ENCODE peak calls at places on chromosomes 1 and 21, in nine cellular contexts. C is NT2/D1; I is vagina; W is stimulated activated CD4-positive, alpha-beta T cell treated with anti-CD3 and anti-CD28 coated beads, TNF-alpha, amount 100 ng/mL, for 1 hour; F is fibroblast of mammary gland; O is neural progenitor cell; Q is T-cell; A is brain microvascular endothelial cell; U is NCI-H748 treated with DMSO at 0.1 percent for 48 hours. X is an unnamed sample.

GRCh38 chr1:78102082-78102481 is 56.3 kb downstream of the GIPC2 start:
- DNase-seq in C (no peak), I (no peak), W (no peak), F (peak), O (no peak), Q (no peak), A (peak), U (no peak), X (peak)

GRCh38 chr1:163361123-163361934 is 39.6 kb downstream of the NUF2 start:
- DNase-seq in C (peak), I (no peak), W (no peak), F (peak), O (peak), Q (no peak), A (no peak), U (peak), X (peak)

GRCh38 chr1:58754683-58755467 is 29.0 kb downstream of the JUN start:
- DNase-seq in C (no peak), I (no peak), W (no peak), F (no peak), O (no peak), Q (peak), A (no peak), U (no peak), X (no peak)

GRCh38 chr1:172086137-172086536 is 244.8 kb downstream of the DNM3 start:
- DNase-seq in C (no peak), I (no peak), W (no peak), F (no peak), O (no peak), Q (no peak), A (no peak), U (no peak), X (no peak)

GRCh38 chr21:43622796-43623195 is 36.5 kb downstream of the HSF2BP start:
- DNase-seq in C (no peak), I (no peak), W (no peak), F (no peak), O (no peak), Q (no peak), A (no peak), U (no peak), X (no peak)

GRCh38 chr1:185401019-185401418 is 84.0 kb upstream of the IVNS1ABP start:
- DNase-seq in C (peak), I (no peak), W (no peak), F (no peak), O (peak), Q (no peak), A (peak), U (no peak), X (peak)

GRCh38 chr1:109667452-109668122 is at the start of gene GSTM2:
- DNase-seq in C (peak), I (no peak), W (peak), F (peak), O (peak), Q (peak), A (peak), U (no peak), X (no peak)

GRCh38 chr1:173489929-173490328 is 12.8 kb downstream of the PRDX6 start:
- DNase-seq in C (no peak), I (no peak), W (no peak), F (no peak), O (no peak), Q (no peak), A (no peak), U (no peak), X (no peak)

GRCh38 chr21:37452222-37452621 is 85.6 kb downstream of the DYRK1A start:
- DNase-seq in C (no peak), I (no peak), W (no peak), F (peak), O (no peak), Q (no peak), A (peak), U (no peak), X (peak)

GRCh38 chr1:116881879-116882520 is 27.7 kb upstream of the PTGFRN start:
- DNase-seq in C (peak), I (peak), W (no peak), F (peak), O (peak), Q (no peak), A (peak), U (no peak), X (peak)

GRCh38 chr1:157439318-157439954 is 112.9 kb downstream of the FCRL5 start:
- DNase-seq in C (no peak), I (no peak), W (no peak), F (no peak), O (no peak), Q (no peak), A (no peak), U (no peak), X (no peak)

GRCh38 chr1:53685272-53686051 is 53.5 kb downstream of the GLIS1 start:
- DNase-seq in C (no peak), I (no peak), W (no peak), F (no peak), O (peak), Q (no peak), A (peak), U (peak), X (no peak)

GRCh38 chr1:162133566-162133965 is 64.1 kb downstream of the NOS1AP start:
- DNase-seq in C (no peak), I (no peak), W (no peak), F (no peak), O (no peak), Q (no peak), A (no peak), U (no peak), X (no peak)

GRCh38 chr21:31505975-31506374 is 153.5 kb upstream of the SOD1 start:
- DNase-seq in C (no peak), I (no peak), W (no peak), F (no peak), O (no peak), Q (no peak), A (no peak), U (no peak), X (no peak)

GRCh38 chr1:31102501-31102950 is 37.0 kb upstream of the PUM1 start:
- DNase-seq in C (peak), I (no peak), W (no peak), F (peak), O (no peak), Q (no peak), A (peak), U (no peak), X (peak)

GRCh38 chr1:162973381-162973795 is 95.8 kb upstream of the RGS4 start:
- DNase-seq in C (no peak), I (no peak), W (no peak), F (peak), O (no peak), Q (no peak), A (peak), U (no peak), X (peak)

GRCh38 chr1:152543808-152544207 is 22.8 kb downstream of the LCE3E start:
- DNase-seq in C (peak), I (no peak), W (no peak), F (no peak), O (no peak), Q (no peak), A (no peak), U (no peak), X (no peak)

GRCh38 chr1:237386362-237387143 is 344.6 kb downstream of the RYR2 start:
- DNase-seq in C (peak), I (no peak), W (no peak), F (peak), O (peak), Q (no peak), A (no peak), U (peak), X (no peak)

GRCh38 chr1:1388078-1388472 is 11.1 kb downstream of the CCNL2 start:
- DNase-seq in C (no peak), I (no peak), W (no peak), F (no peak), O (no peak), Q (no peak), A (no peak), U (no peak), X (no peak)

GRCh38 chr1:232611834-232612233 is 18.1 kb downstream of the SIPA1L2 start:
- DNase-seq in C (peak), I (no peak), W (no peak), F (no peak), O (no peak), Q (no peak), A (no peak), U (no peak), X (no peak)

GRCh38 chr21:24939288-24939687 is 668.0 kb downstream of the MRPL39 start:
- DNase-seq in C (no peak), I (no peak), W (no peak), F (no peak), O (no peak), Q (no peak), A (no peak), U (no peak), X (peak)

GRCh38 chr1:66576645-66577044 is 42.7 kb downstream of the SGIP1 start:
- DNase-seq in C (no peak), I (no peak), W (no peak), F (peak), O (no peak), Q (no peak), A (peak), U (no peak), X (peak)

GRCh38 chr1:207152792-207153434 is 48.9 kb downstream of the C4BPA start:
- DNase-seq in C (no peak), I (no peak), W (no peak), F (no peak), O (no peak), Q (no peak), A (no peak), U (no peak), X (no peak)

GRCh38 chr1:24501371-24502167 is 1.1 kb upstream of the RCAN3 start:
- DNase-seq in C (no peak), I (no peak), W (no peak), F (peak), O (no peak), Q (peak), A (peak), U (peak), X (no peak)

GRCh38 chr1:218390625-218391024 is 45.5 kb downstream of the TGFB2 start:
- DNase-seq in C (no peak), I (no peak), W (no peak), F (no peak), O (no peak), Q (no peak), A (no peak), U (no peak), X (no peak)

GRCh38 chr1:221161571-221162041 is 282.4 kb downstream of the HLX start:
- DNase-seq in C (no peak), I (no peak), W (no peak), F (peak), O (no peak), Q (no peak), A (no peak), U (no peak), X (no peak)

GRCh38 chr1:63152572-63152971 is 169.8 kb upstream of the FOXD3 start:
- DNase-seq in C (no peak), I (no peak), W (no peak), F (no peak), O (no peak), Q (no peak), A (no peak), U (no peak), X (no peak)

GRCh38 chr1:44390277-44390676 is 14.8 kb upstream of the RNF220 start:
- DNase-seq in C (no peak), I (no peak), W (no peak), F (peak), O (no peak), Q (no peak), A (peak), U (no peak), X (peak)

GRCh38 chr1:209190591-209191241 is 392.8 kb upstream of the CAMK1G start:
- DNase-seq in C (peak), I (no peak), W (no peak), F (peak), O (peak), Q (no peak), A (peak), U (peak), X (peak)

GRCh38 chr1:157269656-157270375 is 131.6 kb upstream of the ETV3 start:
- DNase-seq in C (no peak), I (no peak), W (no peak), F (no peak), O (no peak), Q (no peak), A (no peak), U (no peak), X (no peak)

GRCh38 chr1:12282142-12282541 is 52.3 kb downstream of the VPS13D start:
- DNase-seq in C (no peak), I (no peak), W (no peak), F (no peak), O (no peak), Q (no peak), A (no peak), U (no peak), X (no peak)

GRCh38 chr1:201543871-201544521 is 5.1 kb downstream of the NAV1 start:
- DNase-seq in C (no peak), I (no peak), W (no peak), F (no peak), O (no peak), Q (no peak), A (no peak), U (no peak), X (no peak)

GRCh38 chr1:38941527-38942019 is at the start of gene RHBDL2:
- DNase-seq in C (no peak), I (no peak), W (no peak), F (peak), O (peak), Q (no peak), A (no peak), U (no peak), X (peak)

GRCh38 chr1:32984829-32985310 is 20.3 kb upstream of the RNF19B start:
- DNase-seq in C (no peak), I (no peak), W (no peak), F (no peak), O (no peak), Q (no peak), A (no peak), U (no peak), X (no peak)

GRCh38 chr1:47683402-47683801 is 245.6 kb downstream of the FOXD2 start:
- DNase-seq in C (no peak), I (peak), W (no peak), F (no peak), O (no peak), Q (no peak), A (no peak), U (no peak), X (no peak)

GRCh38 chr1:206568779-206569352 is 43.4 kb downstream of the EIF2D start:
- DNase-seq in C (no peak), I (no peak), W (no peak), F (no peak), O (no peak), Q (no peak), A (no peak), U (no peak), X (no peak)